ENCODE peak calls at places on chromosomes 3 and 15, in ten cellular contexts. M is ascending aorta; B is aorta; D is iris pigment epithelial cell; U is pons; S is Caki2; I is AG20443; P is CD4-positive, CD25-positive, alpha-beta regulatory T cell; G is fibroblast of the conjunctiva; A is A673. H is an unnamed sample.
A peak's percentile ranks its signal among the peaks of the same experiment; 100 is the strongest.

GRCh38 chr3:49378249-49378899 is 20.2 kb upstream of the GPX1 start:
- DNase-seq in M (peak; percentile 73), D (peak; percentile 83), I (peak; percentile 49), G (peak; percentile 37), P (no peak), U (no peak), A (no peak), B (peak; percentile 64), S (no peak), H (no peak)

GRCh38 chr3:54320376-54320775 is 198.0 kb downstream of the CACNA2D3 start:
- DNase-seq in U (no peak), A (no peak), P (no peak), I (no peak), S (peak; percentile 3), M (no peak), B (no peak), G (no peak), D (no peak), H (no peak)

GRCh38 chr3:25836579-25836978 is 46.7 kb downstream of the OXSM start:
- DNase-seq in I (no peak), U (no peak), G (no peak), A (no peak), S (no peak), D (no peak), B (no peak), P (no peak), M (no peak), H (no peak)

GRCh38 chr3:55270976-55271375 is 216.1 kb downstream of the WNT5A start:
- DNase-seq in P (no peak), U (no peak), A (no peak), I (no peak), G (no peak), S (no peak), D (no peak), B (no peak), M (no peak), H (no peak)

GRCh38 chr15:63553388-63553791 is 43.8 kb upstream of the FBXL22 start:
- DNase-seq in G (peak; percentile 77), P (no peak), A (peak; percentile 56), I (peak; percentile 85), M (no peak), S (peak; percentile 85), D (peak; percentile 99), B (no peak), U (peak; percentile 40), H (peak; percentile 42)

GRCh38 chr3:24886511-24886910 is 391.9 kb upstream of the THRB start:
- DNase-seq in D (no peak), U (no peak), P (no peak), G (no peak), S (no peak), M (no peak), B (no peak), A (no peak), I (no peak), H (no peak)

GRCh38 chr3:100256724-100257123 is 4.1 kb upstream of the TBC1D23 start:
- DNase-seq in U (no peak), G (peak; percentile 38), I (peak; percentile 15), A (peak; percentile 59), B (no peak), S (no peak), D (peak; percentile 22), P (no peak), M (no peak), H (no peak)

GRCh38 chr3:64518950-64519349 is 168.8 kb downstream of the ADAMTS9 start:
- DNase-seq in P (no peak), I (peak; percentile 67), B (no peak), A (no peak), S (no peak), U (no peak), G (no peak), D (peak; percentile 80), M (no peak), H (no peak)

GRCh38 chr3:194269610-194270145 is 81.5 kb downstream of the CPN2 start:
- DNase-seq in I (peak; percentile 75), S (no peak), P (no peak), U (no peak), G (peak; percentile 42), M (peak; percentile 88), D (peak; percentile 84), A (no peak), B (peak; percentile 92), H (no peak)

GRCh38 chr15:61195116-61196002 is 33.7 kb downstream of the RORA start:
- DNase-seq in A (peak; percentile 67), B (no peak), P (no peak), D (peak; percentile 50), M (no peak), U (peak; percentile 11), I (peak; percentile 44), G (peak; percentile 18), S (peak; percentile 10), H (peak; percentile 49)

GRCh38 chr3:147921044-147921443 is 511.9 kb downstream of the ZIC1 start:
- DNase-seq in P (no peak), I (peak; percentile 37), A (no peak), B (no peak), U (no peak), G (peak; percentile 46), S (no peak), D (peak; percentile 12), M (no peak), H (no peak)

GRCh38 chr3:69558912-69559311 is 173.0 kb upstream of the FRMD4B start:
- DNase-seq in A (no peak), U (peak; percentile 91), S (no peak), M (no peak), P (no peak), B (no peak), I (no peak), D (peak; percentile 65), G (peak; percentile 29), H (no peak)

GRCh38 chr15:39442898-39443297 is 138.0 kb upstream of the THBS1 start:
- DNase-seq in S (no peak), G (no peak), D (no peak), I (no peak), M (no peak), P (no peak), A (no peak), B (no peak), U (no peak), H (no peak)

GRCh38 chr3:140529096-140529495 is 148.8 kb upstream of the TRIM42 start:
- DNase-seq in B (no peak), S (peak; percentile 76), U (no peak), D (peak; percentile 78), M (no peak), G (no peak), I (no peak), A (peak; percentile 21), P (no peak), H (no peak)

GRCh38 chr3:194323785-194324735 is 27.1 kb downstream of the CPN2 start:
- DNase-seq in D (peak; percentile 19), A (peak; percentile 62), G (no peak), B (no peak), U (no peak), S (peak; percentile 93), M (no peak), P (peak; percentile 17), I (peak; percentile 68), H (peak; percentile 62)

GRCh38 chr3:195079636-195080035 is 191.3 kb downstream of the XXYLT1 start:
- DNase-seq in G (no peak), U (no peak), D (no peak), I (no peak), P (no peak), A (no peak), S (no peak), M (no peak), B (peak; percentile 6), H (no peak)

GRCh38 chr3:131361464-131362421 is 19.8 kb upstream of the NUDT16 start:
- DNase-seq in U (peak; percentile 38), M (peak; percentile 90), S (peak; percentile 96), B (peak; percentile 91), G (peak; percentile 35), D (peak; percentile 59), A (no peak), P (no peak), I (peak; percentile 60), H (no peak)

GRCh38 chr3:50630394-50630793 is 13.4 kb downstream of the MAPKAPK3 start:
- DNase-seq in M (no peak), A (no peak), B (no peak), I (no peak), U (no peak), P (no peak), G (no peak), S (no peak), D (no peak), H (no peak)

GRCh38 chr3:159765025-159765859 is 223.4 kb upstream of the IL12A start:
- DNase-seq in A (peak; percentile 78), P (no peak), U (peak; percentile 66), M (peak; percentile 98), D (peak; percentile 98), I (peak; percentile 92), G (peak; percentile 94), B (peak; percentile 94), S (peak; percentile 99), H (no peak)

GRCh38 chr15:29382862-29383261 is 113.2 kb upstream of the NSMCE3 start:
- DNase-seq in G (no peak), M (no peak), U (no peak), B (no peak), D (no peak), S (no peak), P (no peak), I (no peak), A (no peak), H (no peak)

GRCh38 chr3:126858401-126858800 is 124.5 kb upstream of the PLXNA1 start:
- DNase-seq in U (no peak), D (no peak), B (no peak), A (no peak), S (no peak), M (peak; percentile 53), G (no peak), P (no peak), I (no peak), H (no peak)

GRCh38 chr3:161265916-161266571 is 44.9 kb downstream of the NMD3 start:
- DNase-seq in I (no peak), U (no peak), S (no peak), D (peak; percentile 15), B (no peak), G (no peak), A (peak; percentile 52), P (no peak), M (no peak), H (no peak)

GRCh38 chr3:11059090-11059798 is 66.7 kb downstream of the SLC6A1 start:
- DNase-seq in U (peak; percentile 84), I (peak; percentile 87), B (peak; percentile 60), D (peak; percentile 74), M (peak; percentile 74), P (no peak), A (peak; percentile 91), S (peak; percentile 44), G (peak; percentile 43), H (peak; percentile 20)

GRCh38 chr3:74897006-74897405 is 282.5 kb upstream of the CNTN3 start:
- DNase-seq in S (no peak), D (peak; percentile 4), B (no peak), P (no peak), M (no peak), I (peak; percentile 12), G (no peak), U (no peak), A (peak; percentile 4), H (peak; percentile 11)

GRCh38 chr3:189727898-189728297 is 96.7 kb downstream of the TP63 start:
- DNase-seq in B (no peak), I (peak; percentile 36), U (no peak), M (no peak), G (no peak), D (peak; percentile 15), S (no peak), A (no peak), P (no peak), H (no peak)

GRCh38 chr3:40718681-40719080 is 193.9 kb downstream of the ZNF621 start:
- DNase-seq in B (no peak), S (no peak), D (no peak), I (no peak), M (no peak), G (no peak), P (no peak), U (no peak), A (no peak), H (no peak)

GRCh38 chr3:141352262-141352984 is 15.9 kb upstream of the ZBTB38 start:
- DNase-seq in P (no peak), M (no peak), I (no peak), S (no peak), U (no peak), D (no peak), G (no peak), B (no peak), A (no peak), H (no peak)

GRCh38 chr3:169759256-169759655 is 5.6 kb downstream of the TERC start:
- DNase-seq in P (no peak), A (no peak), U (no peak), B (no peak), D (peak; percentile 84), G (no peak), M (no peak), S (no peak), I (no peak), H (peak; percentile 87)

H was measured in Jurkat, Clone E6-1.